ENCODE peak calls at places on chromosomes 11 and 22, in four cellular contexts. One of them, this sample, is unnamed.

GRCh38 chr11:33500865-33501479 is 199.7 kb downstream of the C11orf91 start:
- DNase-seq in colonic mucosa: no peak
- DNase-seq in RWPE2: no peak
- DNase-seq in vagina: no peak
- DNase-seq in this sample: peak; percentile 7

GRCh38 chr11:13831707-13832106 is 130.8 kb upstream of the SPON1 start:
- DNase-seq in colonic mucosa: no peak
- DNase-seq in RWPE2: no peak
- DNase-seq in vagina: no peak
- DNase-seq in this sample: no peak

GRCh38 chr11:10455637-10456487 is 798 bp downstream of the AMPD3 start:
- DNase-seq in colonic mucosa: peak; percentile 80
- DNase-seq in RWPE2: no peak
- DNase-seq in vagina: no peak
- DNase-seq in this sample: peak; percentile 74

GRCh38 chr11:107669156-107669740 is 42.6 kb downstream of the SLN start:
- DNase-seq in colonic mucosa: no peak
- DNase-seq in RWPE2: no peak
- DNase-seq in vagina: no peak
- DNase-seq in this sample: no peak

GRCh38 chr11:79237676-79238075 is 203.2 kb downstream of the TENM4 start:
- DNase-seq in colonic mucosa: no peak
- DNase-seq in RWPE2: no peak
- DNase-seq in vagina: no peak
- DNase-seq in this sample: no peak

GRCh38 chr11:102927624-102927990 is 27.9 kb downstream of the MMP13 start:
- DNase-seq in colonic mucosa: no peak
- DNase-seq in RWPE2: no peak
- DNase-seq in vagina: no peak
- DNase-seq in this sample: no peak

GRCh38 chr11:100761806-100762205 is 74.7 kb downstream of the ARHGAP42 start:
- DNase-seq in colonic mucosa: no peak
- DNase-seq in RWPE2: no peak
- DNase-seq in vagina: no peak
- DNase-seq in this sample: no peak

GRCh38 chr11:69460540-69461257 is 20.8 kb upstream of the LINC01488 start:
- DNase-seq in colonic mucosa: no peak
- DNase-seq in RWPE2: no peak
- DNase-seq in vagina: no peak
- DNase-seq in this sample: no peak

GRCh38 chr22:37515902-37516301 is 3.3 kb downstream of the CARD10 start:
- DNase-seq in colonic mucosa: no peak
- DNase-seq in RWPE2: no peak
- DNase-seq in vagina: no peak
- DNase-seq in this sample: peak; percentile 53

GRCh38 chr11:126607374-126607773 is 251.9 kb downstream of the ST3GAL4 start:
- DNase-seq in colonic mucosa: peak; percentile 25
- DNase-seq in RWPE2: no peak
- DNase-seq in vagina: no peak
- DNase-seq in this sample: peak; percentile 86

GRCh38 chr22:39405346-39406085 is 5.9 kb downstream of the TAB1 start:
- DNase-seq in colonic mucosa: no peak
- DNase-seq in RWPE2: no peak
- DNase-seq in vagina: no peak
- DNase-seq in this sample: peak; percentile 72

GRCh38 chr11:74325649-74326645 is 14.5 kb upstream of the P4HA3 start:
- DNase-seq in colonic mucosa: peak; percentile 66
- DNase-seq in RWPE2: no peak
- DNase-seq in vagina: no peak
- DNase-seq in this sample: no peak

GRCh38 chr22:40511604-40512003 is 124.9 kb downstream of the MRTFA start:
- DNase-seq in colonic mucosa: no peak
- DNase-seq in RWPE2: no peak
- DNase-seq in vagina: no peak
- DNase-seq in this sample: no peak

GRCh38 chr11:62439785-62440602 is 21.2 kb downstream of the SCGB1A1 start:
- DNase-seq in colonic mucosa: no peak
- DNase-seq in RWPE2: no peak
- DNase-seq in vagina: no peak
- DNase-seq in this sample: no peak

GRCh38 chr11:87901366-87901765 is 273.9 kb downstream of the RAB38 start:
- DNase-seq in colonic mucosa: no peak
- DNase-seq in RWPE2: no peak
- DNase-seq in vagina: no peak
- DNase-seq in this sample: no peak

GRCh38 chr22:24134090-24134846 is 47.0 kb upstream of the SUSD2 start:
- DNase-seq in colonic mucosa: no peak
- DNase-seq in RWPE2: no peak
- DNase-seq in vagina: no peak
- DNase-seq in this sample: no peak

GRCh38 chr11:114794048-114794684 is 115.8 kb downstream of the NXPE2 start:
- DNase-seq in colonic mucosa: no peak
- DNase-seq in RWPE2: no peak
- DNase-seq in vagina: no peak
- DNase-seq in this sample: no peak

GRCh38 chr11:2263012-2263565 is 7.3 kb downstream of the ASCL2 start:
- DNase-seq in colonic mucosa: peak; percentile 13
- DNase-seq in RWPE2: no peak
- DNase-seq in vagina: no peak
- DNase-seq in this sample: peak; percentile 61

GRCh38 chr11:116823031-116823843 is at the start of gene APOA4:
- DNase-seq in colonic mucosa: no peak
- DNase-seq in RWPE2: no peak
- DNase-seq in vagina: peak; percentile 95
- DNase-seq in this sample: peak; percentile 44

GRCh38 chr22:23682827-23683355 is 7.9 kb upstream of the RGL4 start:
- DNase-seq in colonic mucosa: no peak
- DNase-seq in RWPE2: no peak
- DNase-seq in vagina: no peak
- DNase-seq in this sample: no peak

GRCh38 chr11:71153005-71153395 is 99.4 kb downstream of the SHANK2 start:
- DNase-seq in colonic mucosa: peak; percentile 27
- DNase-seq in RWPE2: no peak
- DNase-seq in vagina: no peak
- DNase-seq in this sample: peak; percentile 77

GRCh38 chr11:122723576-122723975 is 68.1 kb downstream of the UBASH3B start:
- DNase-seq in colonic mucosa: no peak
- DNase-seq in RWPE2: no peak
- DNase-seq in vagina: no peak
- DNase-seq in this sample: no peak
- H3K4me3 ChIP-seq in colonic mucosa: no peak overlapping the region
- H3K4me3 ChIP-seq in RWPE2: no peak overlapping the region
- H3K4me3 ChIP-seq in vagina: no peak overlapping the region
- H3K4me3 ChIP-seq in this sample: no peak overlapping the region

GRCh38 chr11:111913031-111913861 is 712 bp downstream of the HSPB2 start:
- DNase-seq in colonic mucosa: no peak
- DNase-seq in RWPE2: no peak
- DNase-seq in vagina: no peak
- DNase-seq in this sample: no peak
- H3K4me3 ChIP-seq in colonic mucosa: peak overlapping the region; percentile 19
- H3K4me3 ChIP-seq in RWPE2: no peak overlapping the region
- H3K4me3 ChIP-seq in vagina: peak overlapping the region; percentile 69
- H3K4me3 ChIP-seq in this sample: no peak overlapping the region

DNA sequence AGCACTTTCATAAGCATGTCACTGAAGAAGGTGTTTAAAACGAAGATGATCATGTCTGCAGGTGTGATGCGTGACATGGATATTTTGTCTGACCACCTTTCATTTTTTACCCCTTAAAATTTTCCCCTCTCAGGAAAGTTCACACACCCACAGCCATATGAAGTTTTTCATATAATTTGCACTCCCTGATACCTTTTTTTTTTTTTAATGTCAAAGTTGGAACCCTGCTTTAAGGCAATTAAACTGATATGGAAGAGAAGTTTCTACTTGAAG is 104.6 kb downstream of the ATXN10 start:
- DNase-seq in colonic mucosa: no peak
- DNase-seq in RWPE2: no peak
- DNase-seq in vagina: no peak
- DNase-seq in this sample: no peak
- H3K4me3 ChIP-seq in colonic mucosa: no peak overlapping the region
- H3K4me3 ChIP-seq in RWPE2: no peak overlapping the region
- H3K4me3 ChIP-seq in vagina: no peak overlapping the region
- H3K4me3 ChIP-seq in this sample: no peak overlapping the region

DNA sequence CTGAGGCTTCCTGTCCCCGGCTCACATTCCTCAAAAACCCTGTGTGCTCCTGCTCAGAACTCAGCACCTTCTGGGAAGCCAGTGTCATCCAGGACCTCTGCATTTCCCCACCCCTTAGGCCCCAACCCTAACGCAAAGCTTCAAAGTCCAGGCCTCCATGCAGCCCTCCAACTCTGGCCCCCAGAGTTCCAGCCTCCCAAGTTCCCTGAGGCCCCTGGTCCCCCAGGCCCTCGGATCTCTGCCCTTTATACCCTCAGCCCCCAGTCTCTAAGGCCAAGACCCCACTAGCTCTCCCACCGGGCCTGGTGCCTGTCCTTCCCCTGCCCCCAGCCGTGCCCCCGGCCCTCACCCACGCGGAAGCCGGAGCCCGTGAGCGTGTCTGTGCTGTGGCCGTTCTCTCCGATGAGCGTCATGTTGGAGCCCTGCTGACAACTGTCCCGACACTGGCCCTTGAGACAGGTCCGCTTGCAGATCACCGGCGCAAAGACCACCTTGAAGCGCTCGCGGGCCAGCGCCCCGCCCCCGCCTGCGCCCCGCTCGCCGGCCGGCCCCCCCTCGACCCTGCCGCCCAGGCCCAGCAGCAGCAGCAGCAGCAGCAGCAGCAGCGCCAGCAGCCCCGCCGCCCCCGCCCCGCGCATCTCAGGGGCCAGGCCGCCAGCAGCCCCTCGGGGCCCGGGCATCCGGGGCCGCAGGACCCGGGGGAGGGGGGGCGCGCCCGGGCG is 718 bp downstream of the LTBP3 start:
- DNase-seq in colonic mucosa: no peak
- DNase-seq in RWPE2: peak; percentile 49
- DNase-seq in vagina: no peak
- DNase-seq in this sample: peak; percentile 89
- H3K4me3 ChIP-seq in colonic mucosa: peak overlapping the region; percentile 48
- H3K4me3 ChIP-seq in RWPE2: peak overlapping the region; percentile 33
- H3K4me3 ChIP-seq in vagina: peak overlapping the region; percentile 90
- H3K4me3 ChIP-seq in this sample: peak overlapping the region; percentile 69

GRCh38 chr22:42957958-42958357 is 57.0 kb downstream of the PACSIN2 start:
- DNase-seq in colonic mucosa: no peak
- DNase-seq in RWPE2: no peak
- DNase-seq in vagina: no peak
- DNase-seq in this sample: no peak

GRCh38 chr22:42958937-42959336 is 56.0 kb downstream of the PACSIN2 start:
- DNase-seq in colonic mucosa: no peak
- DNase-seq in RWPE2: no peak
- DNase-seq in vagina: no peak
- DNase-seq in this sample: no peak

GRCh38 chr22:42957544-42957943 is 57.4 kb downstream of the PACSIN2 start:
- DNase-seq in colonic mucosa: no peak
- DNase-seq in RWPE2: no peak
- DNase-seq in vagina: no peak
- DNase-seq in this sample: no peak

GRCh38 chr22:42955842-42956241 is 59.1 kb downstream of the PACSIN2 start:
- DNase-seq in colonic mucosa: no peak
- DNase-seq in RWPE2: no peak
- DNase-seq in vagina: no peak
- DNase-seq in this sample: no peak

GRCh38 chr22:42955087-42955630 is 59.8 kb downstream of the PACSIN2 start:
- DNase-seq in colonic mucosa: no peak
- DNase-seq in RWPE2: no peak
- DNase-seq in vagina: no peak
- DNase-seq in this sample: no peak
- H3K4me3 ChIP-seq in colonic mucosa: no peak overlapping the region
- H3K4me3 ChIP-seq in RWPE2: no peak overlapping the region
- H3K4me3 ChIP-seq in vagina: no peak overlapping the region
- H3K4me3 ChIP-seq in this sample: no peak overlapping the region

DNA sequence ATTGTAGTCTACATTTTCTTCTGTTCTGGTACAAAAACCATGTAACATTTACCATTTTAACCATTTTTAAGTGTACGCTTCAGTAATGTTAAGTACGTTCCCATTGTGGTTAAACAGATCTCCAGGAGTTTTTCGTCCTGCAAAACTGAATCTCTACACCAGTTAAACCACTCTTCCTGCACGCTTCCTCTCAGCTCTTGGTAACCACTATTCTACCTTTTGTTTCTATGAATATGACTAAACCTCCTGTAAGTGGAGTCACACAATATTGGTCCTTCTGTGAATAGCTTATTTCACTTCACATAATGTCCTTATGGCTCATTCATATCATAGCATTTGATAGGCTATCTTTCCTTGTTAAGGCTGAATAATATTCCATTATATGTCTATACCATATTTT is 7.1 kb upstream of the EXT2 start:
- DNase-seq in colonic mucosa: no peak
- DNase-seq in RWPE2: no peak
- DNase-seq in vagina: no peak
- DNase-seq in this sample: no peak
- H3K4me3 ChIP-seq in colonic mucosa: no peak overlapping the region
- H3K4me3 ChIP-seq in RWPE2: no peak overlapping the region
- H3K4me3 ChIP-seq in vagina: no peak overlapping the region
- H3K4me3 ChIP-seq in this sample: no peak overlapping the region

This sample was measured in H7.